ENCODE peak calls at places on chromosome 18, in four cellular contexts. One of them, this sample, is unnamed.

GRCh38 chr18:12747530-12748315 is 44.9 kb downstream of the PSMG2 start:
- DNase-seq in HepG2: no peak
- DNase-seq in K562: peak; percentile 1
- DNase-seq in GM12878: no peak
- DNase-seq in this sample: no peak

GRCh38 chr18:48660346-48661228 is 121.8 kb downstream of the CTIF start:
- DNase-seq in GM12878: no peak
- DNase-seq in K562: no peak
- DNase-seq in HepG2: no peak
- DNase-seq in this sample: peak; percentile 65

GRCh38 chr18:38545071-38545470 is 979.5 kb upstream of the CELF4 start:
- DNase-seq in K562: no peak
- DNase-seq in HepG2: peak; percentile 24
- DNase-seq in GM12878: no peak
- DNase-seq in this sample: no peak

GRCh38 chr18:3885209-3885792 is 435.3 kb downstream of the TGIF1 start:
- DNase-seq in K562: peak; percentile 67
- DNase-seq in HepG2: peak; percentile 27
- DNase-seq in GM12878: no peak
- DNase-seq in this sample: peak; percentile 24

GRCh38 chr18:48679236-48679635 is 140.4 kb downstream of the CTIF start:
- DNase-seq in HepG2: no peak
- DNase-seq in GM12878: no peak
- DNase-seq in K562: no peak
- DNase-seq in this sample: no peak

GRCh38 chr18:79528846-79529245 is 133.1 kb downstream of the NFATC1 start:
- DNase-seq in GM12878: no peak
- DNase-seq in K562: peak; percentile 70
- DNase-seq in HepG2: peak; percentile 36
- DNase-seq in this sample: peak; percentile 84

GRCh38 chr18:69757733-69758132 is 189.9 kb downstream of the CD226 start:
- DNase-seq in HepG2: no peak
- DNase-seq in GM12878: no peak
- DNase-seq in K562: no peak
- DNase-seq in this sample: no peak

GRCh38 chr18:79921984-79922965 is 29.2 kb downstream of the SLC66A2 start:
- DNase-seq in GM12878: no peak
- DNase-seq in K562: no peak
- DNase-seq in HepG2: no peak
- DNase-seq in this sample: no peak

GRCh38 chr18:44927127-44927849 is 246.6 kb downstream of the SETBP1 start:
- DNase-seq in GM12878: no peak
- DNase-seq in K562: no peak
- DNase-seq in HepG2: no peak
- DNase-seq in this sample: no peak

GRCh38 chr18:44961288-44961687 is 280.6 kb downstream of the SETBP1 start:
- DNase-seq in GM12878: no peak
- DNase-seq in K562: no peak
- DNase-seq in HepG2: no peak
- DNase-seq in this sample: no peak

GRCh38 chr18:13446024-13446423 is 227.5 kb downstream of the LDLRAD4 start:
- DNase-seq in HepG2: no peak
- DNase-seq in GM12878: no peak
- DNase-seq in K562: no peak
- DNase-seq in this sample: no peak

GRCh38 chr18:22681912-22682311 is 251.2 kb upstream of the RBBP8 start:
- DNase-seq in GM12878: no peak
- DNase-seq in HepG2: no peak
- DNase-seq in K562: no peak
- DNase-seq in this sample: no peak

GRCh38 chr18:22683196-22683676 is 249.9 kb upstream of the RBBP8 start:
- DNase-seq in K562: no peak
- DNase-seq in GM12878: no peak
- DNase-seq in HepG2: peak; percentile 58
- DNase-seq in this sample: no peak

GRCh38 chr18:76846217-76846616 is 23.9 kb downstream of the ZNF236 start:
- DNase-seq in GM12878: no peak
- DNase-seq in K562: no peak
- DNase-seq in HepG2: no peak
- DNase-seq in this sample: no peak

GRCh38 chr18:72672364-72673151 is 128.4 kb upstream of the CBLN2 start:
- DNase-seq in K562: peak; percentile 10
- DNase-seq in HepG2: peak; percentile 25
- DNase-seq in GM12878: no peak
- DNase-seq in this sample: peak; percentile 60

GRCh38 chr18:61616111-61616610 is 276.6 kb downstream of the RNF152 start:
- DNase-seq in HepG2: no peak
- DNase-seq in K562: no peak
- DNase-seq in GM12878: no peak
- DNase-seq in this sample: no peak

GRCh38 chr18:10318686-10318960 is 135.8 kb upstream of the APCDD1 start:
- DNase-seq in GM12878: no peak
- DNase-seq in K562: no peak
- DNase-seq in HepG2: no peak
- DNase-seq in this sample: no peak
- TF ChIP-seq GABPA in GM12878: no peak
- TF ChIP-seq GABPA in K562: no peak
- TF ChIP-seq GABPA in HepG2: no peak
- TF ChIP-seq GABPA in this sample: no peak

DNA sequence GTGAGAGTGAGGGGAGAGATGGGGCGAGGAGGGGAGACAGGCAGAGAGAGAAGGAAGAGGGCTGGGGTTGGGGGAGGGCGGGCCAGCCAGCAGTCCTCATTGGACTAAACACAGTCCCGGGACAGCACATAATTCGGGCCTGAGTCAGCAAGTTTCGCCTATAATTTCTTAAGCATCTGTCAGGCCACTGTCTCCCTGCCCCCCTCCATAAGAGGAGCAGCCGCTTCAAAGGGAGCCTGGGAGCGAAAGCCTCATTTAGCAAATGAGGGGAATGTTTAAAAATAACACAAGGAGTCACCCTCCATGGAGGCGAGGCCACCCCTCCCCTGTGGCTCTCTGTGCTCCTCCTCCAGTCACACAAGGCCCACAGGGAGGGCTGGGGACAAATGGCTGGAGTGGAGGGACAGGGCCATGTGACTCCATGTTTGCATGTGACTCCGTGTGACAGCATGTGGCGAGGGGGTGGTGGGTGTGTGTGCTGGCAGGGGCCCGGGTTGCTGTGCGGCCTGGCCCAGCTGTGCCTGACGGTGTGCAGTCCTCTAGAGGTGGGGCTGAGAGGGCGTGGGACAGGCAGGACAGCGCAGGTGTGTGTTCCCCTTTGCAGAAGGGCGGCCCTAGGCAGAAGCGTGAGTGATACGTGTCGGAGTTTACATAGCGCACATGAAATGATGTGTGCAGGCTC is 162.4 kb downstream of the CELF4 start:
- DNase-seq in K562: no peak
- DNase-seq in GM12878: no peak
- DNase-seq in HepG2: no peak
- DNase-seq in this sample: no peak
- H2AFZ ChIP-seq in K562: no peak overlapping the region
- H2AFZ ChIP-seq in GM12878: no peak overlapping the region
- H2AFZ ChIP-seq in HepG2: no peak overlapping the region
- H2AFZ ChIP-seq in this sample: no peak overlapping the region

GRCh38 chr18:2845175-2845574 is 1.6 kb upstream of the EMILIN2 start:
- DNase-seq in K562: no peak
- DNase-seq in GM12878: no peak
- DNase-seq in HepG2: no peak
- DNase-seq in this sample: no peak

GRCh38 chr18:2847341-2848144 is 737 bp downstream of the EMILIN2 start:
- DNase-seq in K562: peak; percentile 74
- DNase-seq in HepG2: no peak
- DNase-seq in GM12878: no peak
- DNase-seq in this sample: peak; percentile 72

GRCh38 chr18:2848145-2848878 is 1.5 kb downstream of the EMILIN2 start:
- DNase-seq in HepG2: no peak
- DNase-seq in GM12878: no peak
- DNase-seq in K562: no peak
- DNase-seq in this sample: no peak

GRCh38 chr18:2846638-2847340 is at the start of gene EMILIN2:
- DNase-seq in K562: peak; percentile 72
- DNase-seq in HepG2: no peak
- DNase-seq in GM12878: no peak
- DNase-seq in this sample: peak; percentile 63

GRCh38 chr18:2846241-2846637 is 567 bp upstream of the EMILIN2 start:
- DNase-seq in HepG2: no peak
- DNase-seq in K562: no peak
- DNase-seq in GM12878: no peak
- DNase-seq in this sample: no peak
- TF ChIP-seq GABPA in HepG2: no peak
- TF ChIP-seq GABPA in K562: no peak
- TF ChIP-seq GABPA in GM12878: no peak
- TF ChIP-seq GABPA in this sample: no peak

GRCh38 chr18:62744076-62744705 is 28.9 kb downstream of the PHLPP1 start:
- DNase-seq in K562: no peak
- DNase-seq in HepG2: peak; percentile 33
- DNase-seq in GM12878: no peak
- DNase-seq in this sample: no peak
- H2AFZ ChIP-seq in K562: no peak overlapping the region
- H2AFZ ChIP-seq in HepG2: no peak overlapping the region
- H2AFZ ChIP-seq in GM12878: peak overlapping the region; percentile 77
- H2AFZ ChIP-seq in this sample: no peak overlapping the region

GRCh38 chr18:7025194-7025593 is 92.4 kb downstream of the LAMA1 start:
- DNase-seq in HepG2: no peak
- DNase-seq in K562: no peak
- DNase-seq in GM12878: no peak
- DNase-seq in this sample: no peak
- TF ChIP-seq GABPA in HepG2: no peak
- TF ChIP-seq GABPA in K562: no peak
- TF ChIP-seq GABPA in GM12878: no peak
- TF ChIP-seq GABPA in this sample: no peak